ENCODE peak calls at places on chromosomes 12 and 14, in six cellular contexts. W is naive thymus-derived CD8-positive, alpha-beta T cell; U is T-helper 2 cell; X is hepatocyte; K is heart left ventricle; Y is GM12891. T is an unnamed sample.

GRCh38 chr12:57611810-57612710 is 825 bp downstream of the ARHGEF25 start:
- DNase-seq in Y (no peak), X (no peak), U (no peak), W (no peak), K (no peak), T (no peak)

GRCh38 chr12:38823743-38824142 is 81.6 kb downstream of the CPNE8 start:
- DNase-seq in U (no peak), Y (no peak), W (no peak), X (no peak), K (no peak), T (no peak)

GRCh38 chr12:6953417-6954315 is 2.5 kb downstream of the PTPN6 start:
- DNase-seq in U (peak; percentile 78), Y (no peak), X (no peak), W (peak; percentile 56), K (peak; percentile 57), T (peak; percentile 47)

GRCh38 chr12:52380271-52380694 is 5.2 kb downstream of the KRT84 start:
- DNase-seq in U (no peak), X (peak; percentile 48), K (no peak), W (no peak), Y (no peak), T (no peak)

GRCh38 chr14:104447750-104448149 is 131.8 kb upstream of the C14orf180 start:
- DNase-seq in X (no peak), W (no peak), U (no peak), Y (no peak), K (no peak), T (no peak)

GRCh38 chr14:85454183-85454813 is 75.6 kb upstream of the FLRT2 start:
- DNase-seq in K (no peak), Y (no peak), W (no peak), X (no peak), U (no peak), T (no peak)

GRCh38 chr14:50333010-50333409 is 20.9 kb downstream of the DMAC2L start:
- DNase-seq in Y (no peak), U (no peak), K (peak; percentile 79), X (no peak), W (no peak), T (peak; percentile 48)

GRCh38 chr12:19654630-19655384 is 215.5 kb downstream of the AEBP2 start:
- DNase-seq in X (no peak), Y (no peak), W (no peak), U (no peak), K (no peak), T (no peak)